ENCODE peak calls at places on chromosome 11, in six cellular contexts. J, F, X, K, M and D are unnamed samples.

GRCh38 chr11:118214210-118214914 is 10.4 kb downstream of the JAML start:
- DNase-seq in X (no peak), K (no peak), F (no peak), J (no peak), M (no peak), D (no peak)

GRCh38 chr11:12140186-12140938 is 30.0 kb downstream of the MICAL2 start:
- DNase-seq in J (no peak), M (no peak), K (no peak), F (no peak), X (no peak), D (no peak)

GRCh38 chr11:17351171-17351509 is 460 bp upstream of the NCR3LG1 start:
- DNase-seq in X (no peak), F (no peak), J (no peak), K (no peak), M (no peak), D (no peak)

GRCh38 chr11:7422544-7423331 is 62.6 kb upstream of the OLFML1 start:
- DNase-seq in X (no peak), M (no peak), J (no peak), K (no peak), F (no peak), D (no peak)

GRCh38 chr11:133955091-133955846 is 1.5 kb downstream of the IGSF9B start:
- DNase-seq in J (no peak), M (no peak), X (no peak), K (peak), F (no peak), D (no peak)

GRCh38 chr11:133019545-133019944 is 512.8 kb downstream of the OPCML start:
- DNase-seq in K (no peak), X (no peak), J (no peak), M (no peak), F (no peak), D (no peak)

GRCh38 chr11:130832571-130833432 is 83.5 kb downstream of the SNX19 start:
- DNase-seq in J (peak), M (no peak), F (peak), K (no peak), X (no peak), D (no peak)

GRCh38 chr11:1832989-1833365 is 1.8 kb upstream of the SYT8 start:
- DNase-seq in J (no peak), F (no peak), K (no peak), X (no peak), M (no peak), D (no peak)

GRCh38 chr11:73969991-73970800 is 12.4 kb downstream of the UCP2 start:
- DNase-seq in F (no peak), J (no peak), X (no peak), M (peak), K (peak), D (no peak)

GRCh38 chr11:105706025-105706530 is 96.2 kb downstream of the GRIA4 start:
- DNase-seq in M (no peak), X (no peak), J (no peak), F (no peak), K (no peak), D (no peak)

GRCh38 chr11:134485316-134485715 is 73.3 kb upstream of the B3GAT1 start:
- DNase-seq in K (no peak), J (no peak), M (no peak), F (no peak), X (no peak), D (no peak)

GRCh38 chr11:63490551-63491239 is at the start of gene PLAAT5:
- DNase-seq in J (peak), K (peak), F (no peak), X (no peak), M (peak), D (no peak)

GRCh38 chr11:13721760-13722159 is 53.3 kb downstream of the FAR1 start:
- DNase-seq in F (no peak), J (peak), M (no peak), K (no peak), X (no peak), D (no peak)

GRCh38 chr11:13207270-13207664 is 70.3 kb upstream of the BMAL1 start:
- DNase-seq in K (no peak), J (no peak), F (no peak), X (no peak), M (no peak), D (no peak)

GRCh38 chr11:122180435-122180834 is 64.4 kb upstream of the BLID start:
- DNase-seq in F (peak), M (no peak), K (no peak), X (no peak), J (peak), D (no peak)

GRCh38 chr11:24457985-24458384 is 38.9 kb upstream of the LUZP2 start:
- DNase-seq in J (no peak), K (no peak), X (no peak), M (no peak), F (no peak), D (no peak)

GRCh38 chr11:12569499-12570040 is 104.7 kb upstream of the TEAD1 start:
- DNase-seq in F (peak), K (no peak), M (no peak), J (no peak), X (no peak), D (no peak)

GRCh38 chr11:122155765-122156527 is 39.9 kb upstream of the BLID start:
- DNase-seq in K (no peak), M (no peak), F (no peak), X (no peak), J (no peak), D (no peak)

GRCh38 chr11:58629857-58630256 is 7.4 kb downstream of the CNTF start:
- DNase-seq in X (no peak), M (no peak), K (peak), F (peak), J (peak), D (peak)

GRCh38 chr11:13114566-13115465 is 105.7 kb downstream of the RASSF10 start:
- DNase-seq in F (no peak), X (no peak), M (no peak), K (no peak), J (no peak), D (peak)

GRCh38 chr11:113549061-113549460 is 73.9 kb upstream of the DRD2 start:
- DNase-seq in X (no peak), M (no peak), J (no peak), F (no peak), K (no peak), D (no peak)

GRCh38 chr11:38814670-38815069 is 2216.6 kb upstream of the RAG2 start:
- DNase-seq in F (peak), X (no peak), M (no peak), J (peak), K (no peak), D (no peak)

GRCh38 chr11:60872124-60872951 is 5.0 kb downstream of the ZP1 start:
- DNase-seq in X (no peak), M (peak), F (peak), K (no peak), J (peak), D (no peak)

GRCh38 chr11:76700177-76701100 is 29.9 kb upstream of the LRRC32 start:
- DNase-seq in M (peak), F (peak), J (peak), K (no peak), X (no peak), D (peak)

GRCh38 chr11:70703141-70704052 is 305.1 kb downstream of the CTTN start:
- DNase-seq in X (no peak), M (peak), J (no peak), F (no peak), K (no peak), D (peak)

GRCh38 chr11:33160587-33160986 is 693 bp downstream of the CSTF3 start:
- DNase-seq in J (no peak), X (no peak), M (no peak), K (no peak), F (no peak), D (no peak)

GRCh38 chr11:7587712-7588111 is 73.9 kb downstream of the PPFIBP2 start:
- DNase-seq in X (no peak), K (no peak), M (no peak), J (no peak), F (no peak), D (no peak)

GRCh38 chr11:78039919-78040671 is 17.0 kb upstream of the KCTD14 start:
- DNase-seq in F (peak), J (peak), M (peak), X (no peak), K (no peak), D (peak)

GRCh38 chr11:61855939-61856730 is 28.0 kb downstream of the FADS2 start:
- DNase-seq in F (no peak), M (no peak), K (no peak), J (peak), X (no peak), D (no peak)

GRCh38 chr11:1574256-1575242 is 2.5 kb upstream of the DUSP8 start:
- DNase-seq in M (peak), K (peak), X (no peak), F (no peak), J (peak), D (no peak)

GRCh38 chr11:115803341-115803740 is 299.1 kb upstream of the CADM1 start:
- DNase-seq in M (no peak), J (no peak), F (no peak), X (no peak), K (no peak), D (no peak)

GRCh38 chr11:129911298-129911697 is 15.9 kb upstream of the NFRKB start:
- DNase-seq in K (no peak), X (no peak), F (no peak), J (peak), M (no peak), D (no peak)

GRCh38 chr11:10351768-10352641 is 47.1 kb downstream of the ADM start:
- DNase-seq in J (peak), K (no peak), F (peak), X (no peak), M (no peak), D (peak)